ENCODE peak calls at places on chromosomes 11 and 22, in nine cellular contexts. W is CD4-positive, CD25-positive, alpha-beta regulatory T cell; P is CD8-positive, alpha-beta memory T cell; G is GM23248; N is hepatocyte; R is colonic mucosa; V is mesendoderm; D is OCI-LY7; B is psoas muscle. I is an unnamed sample. For H3K4me1, the result is how much of the 10 kb centered on the place peaks cover.

GRCh38 chr11:74680703-74681531 is 50.3 kb downstream of the CHRDL2 start:
- DNase-seq in D (no peak), N (no peak), G (no peak), V (no peak), P (no peak), B (no peak), R (no peak), W (no peak), I (no peak)

GRCh38 chr11:26333906-26334305 is 2.0 kb downstream of the ANO3 start:
- DNase-seq in R (no peak), P (no peak), G (peak), D (no peak), V (no peak), N (no peak), W (no peak), B (no peak), I (no peak)

GRCh38 chr22:25143161-25144076 is 56.2 kb upstream of the CRYBB3 start:
- DNase-seq in G (no peak), N (no peak), R (no peak), D (no peak), W (no peak), P (no peak), V (no peak), B (no peak), I (no peak)

GRCh38 chr11:59865031-59865430 is 1.3 kb downstream of the TCN1 start:
- DNase-seq in R (no peak), D (no peak), P (no peak), B (no peak), W (no peak), V (no peak), G (peak), N (no peak), I (no peak)

GRCh38 chr11:15192007-15192556 is 77.4 kb downstream of the INSC start:
- DNase-seq in V (peak), B (no peak), R (no peak), G (no peak), D (no peak), W (no peak), P (no peak), N (no peak), I (no peak)

GRCh38 chr22:44309647-44310046 is 3.1 kb downstream of the SHISAL1 start:
- DNase-seq in R (no peak), V (no peak), D (no peak), B (no peak), G (peak), P (no peak), N (no peak), W (no peak), I (no peak)

GRCh38 chr22:31136711-31137110 is 3.6 kb downstream of the PLA2G3 start:
- DNase-seq in R (no peak), B (peak), V (no peak), W (no peak), N (no peak), P (no peak), D (no peak), G (no peak), I (no peak)

GRCh38 chr11:68202165-68202564 is 10.9 kb downstream of the KMT5B start:
- DNase-seq in B (no peak), V (no peak), W (no peak), P (no peak), N (no peak), D (no peak), R (no peak), G (no peak), I (no peak)

GRCh38 chr11:9692696-9693095 is 28.8 kb downstream of the SWAP70 start:
- DNase-seq in D (peak), N (no peak), W (no peak), B (no peak), R (no peak), P (no peak), V (no peak), G (no peak), I (no peak)

GRCh38 chr11:125667151-125667550 is 13.5 kb downstream of the ACRV1 start:
- DNase-seq in V (no peak), R (no peak), N (no peak), P (no peak), B (no peak), G (no peak), W (no peak), D (no peak), I (no peak)

GRCh38 chr11:116840224-116840745 is 2.9 kb upstream of the APOA1 start:
- DNase-seq in N (no peak), W (no peak), R (no peak), G (peak), B (peak), V (peak), P (no peak), D (peak), I (no peak)
- H3K27ac ChIP-seq in N (no peak), W (no peak), R (no peak), G (no peak), B (no peak), V (no peak), P (no peak), D (no peak), I (no peak)

DNA sequence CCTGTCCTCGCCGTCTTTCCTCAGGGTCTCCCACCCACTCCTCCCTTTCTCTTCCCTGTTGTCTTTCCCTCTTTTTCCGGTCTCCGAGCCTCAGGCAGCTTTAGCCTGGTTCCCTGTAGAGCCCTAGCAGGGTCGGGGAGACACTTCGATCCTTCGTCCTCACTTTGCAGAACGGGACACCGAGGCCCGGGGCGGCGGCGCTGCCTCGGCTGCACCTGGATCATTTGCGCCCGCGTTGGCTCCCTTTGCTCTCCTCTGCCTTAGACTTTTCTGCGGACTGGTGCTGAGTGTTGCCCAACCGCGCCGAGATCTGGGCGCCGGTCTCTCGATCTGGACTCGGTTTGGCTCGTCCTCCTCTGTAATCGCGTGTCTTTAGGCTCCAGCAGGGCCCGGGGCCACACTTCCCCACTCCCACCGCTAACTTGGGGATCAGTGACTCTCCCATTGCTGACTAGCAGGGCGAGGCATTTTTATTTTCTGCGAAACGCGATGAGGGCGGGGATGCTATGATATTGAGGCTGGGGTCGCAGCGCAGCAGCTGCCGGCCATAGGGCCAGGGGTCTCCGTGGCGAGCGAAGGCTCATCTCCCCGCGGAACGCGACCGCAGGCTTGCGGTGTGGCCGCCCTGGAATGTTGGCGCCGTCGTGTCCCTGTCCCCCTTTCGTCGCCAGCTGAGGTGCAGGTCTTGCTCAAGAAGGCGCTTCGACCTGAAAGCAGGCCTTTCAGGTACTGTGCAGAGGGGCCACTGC is 1.6 kb upstream of the E2F8 start:
- DNase-seq in G (peak), V (peak), B (peak), P (no peak), R (peak), D (no peak), N (peak), W (peak), I (no peak)
- H3K4me1 ChIP-seq in G (under half), V (under half), B (under half), P (under half), R (under half), D (under half), N (under half), W (under half), I (under half)

GRCh38 chr11:84922836-84923235 is 704.3 kb downstream of the DLG2 start:
- DNase-seq in D (no peak), R (peak), G (peak), N (no peak), B (no peak), W (no peak), P (no peak), V (peak), I (no peak)

GRCh38 chr11:84924290-84924689 is 702.9 kb downstream of the DLG2 start:
- DNase-seq in N (no peak), B (no peak), G (no peak), W (no peak), P (no peak), D (no peak), V (no peak), R (no peak), I (no peak)

GRCh38 chr11:84922212-84922805 is 704.8 kb downstream of the DLG2 start:
- DNase-seq in W (no peak), B (no peak), R (no peak), D (no peak), V (peak), G (peak), N (no peak), P (no peak), I (no peak)

GRCh38 chr11:84923489-84923888 is 703.7 kb downstream of the DLG2 start:
- DNase-seq in R (no peak), D (no peak), B (no peak), G (no peak), P (no peak), W (no peak), V (no peak), N (no peak), I (no peak)
- H3K4me3 ChIP-seq in R (no peak), D (no peak), B (no peak), G (no peak), P (no peak), W (no peak), V (no peak), N (no peak), I (peak)

GRCh38 chr22:19986410-19987341 is 29.9 kb downstream of the ARVCF start:
- DNase-seq in W (peak), V (peak), G (peak), P (peak), B (peak), N (peak), R (peak), D (peak), I (no peak)
- H3K27ac ChIP-seq in W (no peak), V (no peak), G (no peak), P (peak), B (peak), N (peak), R (peak), D (no peak), I (peak)

GRCh38 chr22:47053013-47053864 is 290.8 kb downstream of the TBC1D22A start:
- DNase-seq in G (no peak), D (no peak), P (no peak), W (no peak), B (no peak), V (no peak), N (no peak), R (no peak), I (no peak)
- H3K4me1 ChIP-seq in G (under half), D (under half), P (under half), W (under half), B (under half), V (under half), N (under half), R (under half), I (under half)

DNA sequence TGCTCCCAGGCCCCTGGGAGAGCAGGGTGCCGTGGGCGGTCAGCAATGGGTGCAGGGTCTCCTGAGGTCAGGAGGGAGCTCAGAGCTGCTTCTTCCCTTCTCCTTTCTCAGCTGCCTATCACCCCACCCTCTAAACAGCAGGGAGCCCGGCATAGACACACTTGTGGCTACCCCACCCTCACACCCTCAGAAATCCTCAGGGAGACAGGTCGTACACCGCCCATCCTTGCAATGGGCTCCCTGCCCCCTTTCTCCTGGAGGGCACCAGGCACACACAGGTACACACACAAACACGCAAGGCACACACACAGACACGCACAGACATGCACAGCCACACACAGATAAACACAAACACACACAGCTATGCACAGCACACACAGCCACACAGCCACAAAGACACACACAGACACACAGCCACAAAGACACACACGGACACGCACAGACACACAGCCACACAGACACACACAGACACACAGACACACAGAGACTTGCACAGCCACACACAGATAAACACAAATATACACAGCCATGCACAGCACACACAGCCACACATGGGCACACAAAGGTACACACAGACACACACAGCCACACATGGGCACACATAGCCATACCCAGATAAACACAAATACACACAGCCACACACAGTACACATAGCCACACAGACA is 44.9 kb upstream of the TH start:
- DNase-seq in G (no peak), B (no peak), P (no peak), D (no peak), W (no peak), R (no peak), N (no peak), V (no peak), I (no peak)
- H3K4me3 ChIP-seq in G (no peak), B (no peak), P (no peak), D (no peak), W (no peak), R (no peak), N (no peak), V (no peak), I (no peak)

DNA sequence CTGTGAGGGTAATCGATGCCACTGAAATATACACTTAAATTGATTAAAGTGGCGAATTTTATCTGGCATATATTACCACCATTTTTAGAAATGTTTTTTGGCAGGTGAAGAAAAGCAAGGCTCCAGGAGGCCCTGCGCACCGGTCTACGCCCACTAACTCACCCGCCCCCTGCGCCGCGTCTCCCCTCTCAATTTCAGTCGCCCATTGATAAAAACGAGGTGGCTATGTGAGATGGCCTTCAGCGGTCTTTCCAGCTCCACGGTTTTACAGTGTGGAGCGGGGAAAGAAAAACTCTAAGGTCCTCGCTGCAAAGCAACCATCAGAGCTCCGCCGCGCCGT is 602 bp upstream of the AQP11 start:
- DNase-seq in P (no peak), R (no peak), B (no peak), D (no peak), W (no peak), V (no peak), G (no peak), N (no peak), I (no peak)
- H3K27ac ChIP-seq in P (peak), R (peak), B (peak), D (no peak), W (no peak), V (no peak), G (no peak), N (peak), I (peak)

GRCh38 chr11:134223836-134224709 is at the start of the genes NCAPD3 and VPS26B:
- DNase-seq in P (peak), R (peak), N (peak), V (peak), B (peak), D (peak), G (peak), W (peak), I (peak)

GRCh38 chr11:134229131-134229790 is 4.8 kb downstream of the VPS26B start:
- DNase-seq in D (no peak), B (no peak), V (no peak), G (peak), R (no peak), N (no peak), W (no peak), P (no peak), I (no peak)

GRCh38 chr11:134224710-134225662 is 515 bp downstream of the VPS26B start:
- DNase-seq in P (peak), W (peak), V (peak), D (peak), N (peak), B (peak), G (peak), R (peak), I (peak)

GRCh38 chr11:134228625-134229024 is 4.2 kb downstream of the VPS26B start:
- DNase-seq in W (no peak), V (no peak), P (peak), G (peak), R (no peak), D (peak), N (no peak), B (no peak), I (no peak)

DNA sequence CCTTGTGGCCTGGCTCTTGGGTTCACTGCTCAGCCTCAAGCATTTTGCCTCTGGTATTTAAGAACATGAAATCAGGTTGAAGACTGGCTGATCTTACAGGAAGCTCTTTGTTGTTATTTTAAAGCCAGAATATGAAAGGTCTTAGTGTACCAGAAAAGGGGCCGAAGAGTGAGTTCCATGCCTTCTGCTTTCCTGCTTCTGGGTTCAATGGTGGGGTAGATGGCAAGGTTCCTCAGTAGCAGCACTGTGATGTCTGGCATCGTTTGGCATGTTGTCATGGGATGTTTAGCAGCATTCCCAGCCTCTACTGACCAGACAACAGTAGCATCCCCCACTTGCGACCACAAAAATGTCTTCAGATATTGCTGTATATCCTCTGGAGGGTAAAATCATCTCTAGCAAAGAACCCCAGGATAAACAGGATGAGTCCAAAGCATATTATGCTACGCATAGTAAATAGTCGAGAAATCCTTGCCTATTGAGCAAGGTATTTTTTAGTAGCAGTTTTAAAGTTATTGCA is 2.4 kb downstream of the VPS26B start:
- DNase-seq in V (no peak), P (no peak), B (no peak), W (no peak), D (no peak), G (peak), R (no peak), N (no peak), I (no peak)
- H3K4me1 ChIP-seq in V (under half), P (half or more), B (under half), W (half or more), D (half or more), G (under half), R (under half), N (under half), I (under half)

GRCh38 chr11:128689586-128689945 is 4.3 kb upstream of the FLI1 start:
- DNase-seq in R (no peak), B (no peak), W (no peak), P (no peak), D (no peak), V (no peak), N (no peak), G (no peak), I (no peak)
- H3K4me3 ChIP-seq in R (no peak), B (peak), W (no peak), P (no peak), D (no peak), V (no peak), N (no peak), G (peak), I (peak)

I was measured in thoracic aorta.